ENCODE peak calls at places on chromosomes 1 and 21, in four cellular contexts. One of them, this sample, is unnamed.

GRCh38 chr1:27523666-27524020 is 33.7 kb upstream of the WASF2 start:
- DNase-seq in GM20000: no peak
- DNase-seq in mesothelial cell of epicardium: no peak
- DNase-seq in stimulated activated CD8-positive, alpha-beta memory T cell treated with anti-CD3 and anti-CD28 coated beads, Interleukin-4, amount 100 ng/mL, for 48 hours: peak; percentile 31
- DNase-seq in this sample: no peak

GRCh38 chr1:154329551-154330131 is 4.3 kb downstream of the ATP8B2 start:
- DNase-seq in GM20000: no peak
- DNase-seq in mesothelial cell of epicardium: no peak
- DNase-seq in stimulated activated CD8-positive, alpha-beta memory T cell treated with anti-CD3 and anti-CD28 coated beads, Interleukin-4, amount 100 ng/mL, for 48 hours: peak; percentile 51
- DNase-seq in this sample: no peak

GRCh38 chr21:38853421-38853919 is 47.7 kb downstream of the ETS2 start:
- DNase-seq in GM20000: no peak
- DNase-seq in mesothelial cell of epicardium: no peak
- DNase-seq in stimulated activated CD8-positive, alpha-beta memory T cell treated with anti-CD3 and anti-CD28 coated beads, Interleukin-4, amount 100 ng/mL, for 48 hours: no peak
- DNase-seq in this sample: peak; percentile 41

GRCh38 chr1:115198938-115199337 is 109.6 kb upstream of the TSPAN2 start:
- DNase-seq in GM20000: no peak
- DNase-seq in mesothelial cell of epicardium: no peak
- DNase-seq in stimulated activated CD8-positive, alpha-beta memory T cell treated with anti-CD3 and anti-CD28 coated beads, Interleukin-4, amount 100 ng/mL, for 48 hours: no peak
- DNase-seq in this sample: no peak

GRCh38 chr21:39633770-39634181 is 21.0 kb downstream of the B3GALT5 start:
- DNase-seq in GM20000: no peak
- DNase-seq in mesothelial cell of epicardium: no peak
- DNase-seq in stimulated activated CD8-positive, alpha-beta memory T cell treated with anti-CD3 and anti-CD28 coated beads, Interleukin-4, amount 100 ng/mL, for 48 hours: no peak
- DNase-seq in this sample: no peak

GRCh38 chr1:155052412-155053400 is 1.6 kb downstream of the ADAM15 start:
- DNase-seq in GM20000: peak; percentile 64
- DNase-seq in mesothelial cell of epicardium: no peak
- DNase-seq in stimulated activated CD8-positive, alpha-beta memory T cell treated with anti-CD3 and anti-CD28 coated beads, Interleukin-4, amount 100 ng/mL, for 48 hours: peak; percentile 51
- DNase-seq in this sample: no peak

GRCh38 chr1:24928631-24929090 is 1.4 kb downstream of the RUNX3 start:
- DNase-seq in GM20000: peak; percentile 69
- DNase-seq in mesothelial cell of epicardium: no peak
- DNase-seq in stimulated activated CD8-positive, alpha-beta memory T cell treated with anti-CD3 and anti-CD28 coated beads, Interleukin-4, amount 100 ng/mL, for 48 hours: peak; percentile 55
- DNase-seq in this sample: no peak

GRCh38 chr1:114524933-114525332 is 13.9 kb upstream of the TRIM33 start:
- DNase-seq in GM20000: no peak
- DNase-seq in mesothelial cell of epicardium: no peak
- DNase-seq in stimulated activated CD8-positive, alpha-beta memory T cell treated with anti-CD3 and anti-CD28 coated beads, Interleukin-4, amount 100 ng/mL, for 48 hours: no peak
- DNase-seq in this sample: no peak

GRCh38 chr21:43318841-43319781 is 107.8 kb downstream of the SIK1 start:
- DNase-seq in GM20000: peak; percentile 53
- DNase-seq in mesothelial cell of epicardium: no peak
- DNase-seq in stimulated activated CD8-positive, alpha-beta memory T cell treated with anti-CD3 and anti-CD28 coated beads, Interleukin-4, amount 100 ng/mL, for 48 hours: no peak
- DNase-seq in this sample: no peak

GRCh38 chr1:60703155-60703554 is 379.2 kb upstream of the NFIA start:
- DNase-seq in GM20000: no peak
- DNase-seq in mesothelial cell of epicardium: no peak
- DNase-seq in stimulated activated CD8-positive, alpha-beta memory T cell treated with anti-CD3 and anti-CD28 coated beads, Interleukin-4, amount 100 ng/mL, for 48 hours: no peak
- DNase-seq in this sample: no peak

GRCh38 chr1:75796376-75797272 is at the start of gene MSH4:
- DNase-seq in GM20000: no peak
- DNase-seq in mesothelial cell of epicardium: no peak
- DNase-seq in stimulated activated CD8-positive, alpha-beta memory T cell treated with anti-CD3 and anti-CD28 coated beads, Interleukin-4, amount 100 ng/mL, for 48 hours: peak; percentile 63
- DNase-seq in this sample: no peak

GRCh38 chr1:155192346-155193274 is 15.1 kb downstream of the THBS3 start:
- DNase-seq in GM20000: peak; percentile 32
- DNase-seq in mesothelial cell of epicardium: no peak
- DNase-seq in stimulated activated CD8-positive, alpha-beta memory T cell treated with anti-CD3 and anti-CD28 coated beads, Interleukin-4, amount 100 ng/mL, for 48 hours: no peak
- DNase-seq in this sample: no peak

GRCh38 chr1:56324504-56324903 is 254.9 kb downstream of the PLPP3 start:
- DNase-seq in GM20000: no peak
- DNase-seq in mesothelial cell of epicardium: no peak
- DNase-seq in stimulated activated CD8-positive, alpha-beta memory T cell treated with anti-CD3 and anti-CD28 coated beads, Interleukin-4, amount 100 ng/mL, for 48 hours: no peak
- DNase-seq in this sample: no peak

GRCh38 chr1:69700770-69701169 is 133.0 kb downstream of the LRRC7 start:
- DNase-seq in GM20000: no peak
- DNase-seq in mesothelial cell of epicardium: no peak
- DNase-seq in stimulated activated CD8-positive, alpha-beta memory T cell treated with anti-CD3 and anti-CD28 coated beads, Interleukin-4, amount 100 ng/mL, for 48 hours: no peak
- DNase-seq in this sample: no peak

GRCh38 chr1:33446590-33446989 is 15.7 kb upstream of the PHC2 start:
- DNase-seq in GM20000: no peak
- DNase-seq in mesothelial cell of epicardium: no peak
- DNase-seq in stimulated activated CD8-positive, alpha-beta memory T cell treated with anti-CD3 and anti-CD28 coated beads, Interleukin-4, amount 100 ng/mL, for 48 hours: no peak
- DNase-seq in this sample: no peak

GRCh38 chr1:203675596-203676347 is 49.1 kb downstream of the ATP2B4 start:
- DNase-seq in GM20000: no peak
- DNase-seq in mesothelial cell of epicardium: no peak
- DNase-seq in stimulated activated CD8-positive, alpha-beta memory T cell treated with anti-CD3 and anti-CD28 coated beads, Interleukin-4, amount 100 ng/mL, for 48 hours: no peak
- DNase-seq in this sample: no peak

GRCh38 chr1:18711561-18712253 is 81.1 kb downstream of the PAX7 start:
- DNase-seq in GM20000: no peak
- DNase-seq in mesothelial cell of epicardium: no peak
- DNase-seq in stimulated activated CD8-positive, alpha-beta memory T cell treated with anti-CD3 and anti-CD28 coated beads, Interleukin-4, amount 100 ng/mL, for 48 hours: no peak
- DNase-seq in this sample: no peak

GRCh38 chr1:107276247-107276646 is 135.4 kb downstream of the NTNG1 start:
- DNase-seq in GM20000: no peak
- DNase-seq in mesothelial cell of epicardium: no peak
- DNase-seq in stimulated activated CD8-positive, alpha-beta memory T cell treated with anti-CD3 and anti-CD28 coated beads, Interleukin-4, amount 100 ng/mL, for 48 hours: no peak
- DNase-seq in this sample: no peak

GRCh38 chr1:219324629-219325367 is 151.1 kb downstream of the LYPLAL1 start:
- DNase-seq in GM20000: no peak
- DNase-seq in mesothelial cell of epicardium: no peak
- DNase-seq in stimulated activated CD8-positive, alpha-beta memory T cell treated with anti-CD3 and anti-CD28 coated beads, Interleukin-4, amount 100 ng/mL, for 48 hours: no peak
- DNase-seq in this sample: no peak

GRCh38 chr1:240319998-240320397 is 228.3 kb downstream of the FMN2 start:
- DNase-seq in GM20000: no peak
- DNase-seq in mesothelial cell of epicardium: no peak
- DNase-seq in stimulated activated CD8-positive, alpha-beta memory T cell treated with anti-CD3 and anti-CD28 coated beads, Interleukin-4, amount 100 ng/mL, for 48 hours: no peak
- DNase-seq in this sample: no peak

GRCh38 chr21:46153259-46154154 is 1.9 kb downstream of the FTCD start:
- DNase-seq in GM20000: peak; percentile 85
- DNase-seq in mesothelial cell of epicardium: no peak
- DNase-seq in stimulated activated CD8-positive, alpha-beta memory T cell treated with anti-CD3 and anti-CD28 coated beads, Interleukin-4, amount 100 ng/mL, for 48 hours: peak; percentile 83
- DNase-seq in this sample: no peak

GRCh38 chr1:163066168-163066567 is 3.0 kb upstream of the RGS4 start:
- DNase-seq in GM20000: no peak
- DNase-seq in mesothelial cell of epicardium: no peak
- DNase-seq in stimulated activated CD8-positive, alpha-beta memory T cell treated with anti-CD3 and anti-CD28 coated beads, Interleukin-4, amount 100 ng/mL, for 48 hours: no peak
- DNase-seq in this sample: no peak

GRCh38 chr1:35717911-35718476 is 690 bp downstream of the C1orf216 start:
- DNase-seq in GM20000: no peak
- DNase-seq in mesothelial cell of epicardium: no peak
- DNase-seq in stimulated activated CD8-positive, alpha-beta memory T cell treated with anti-CD3 and anti-CD28 coated beads, Interleukin-4, amount 100 ng/mL, for 48 hours: peak; percentile 38
- DNase-seq in this sample: no peak

GRCh38 chr1:192709544-192709943 is 73.6 kb downstream of the RGS13 start:
- DNase-seq in GM20000: no peak
- DNase-seq in mesothelial cell of epicardium: no peak
- DNase-seq in stimulated activated CD8-positive, alpha-beta memory T cell treated with anti-CD3 and anti-CD28 coated beads, Interleukin-4, amount 100 ng/mL, for 48 hours: no peak
- DNase-seq in this sample: no peak

GRCh38 chr1:51548986-51549619 is 30.0 kb upstream of the EPS15 start:
- DNase-seq in GM20000: no peak
- DNase-seq in mesothelial cell of epicardium: no peak
- DNase-seq in stimulated activated CD8-positive, alpha-beta memory T cell treated with anti-CD3 and anti-CD28 coated beads, Interleukin-4, amount 100 ng/mL, for 48 hours: no peak
- DNase-seq in this sample: no peak

GRCh38 chr1:88509369-88509768 is 174.7 kb upstream of the PKN2 start:
- DNase-seq in GM20000: no peak
- DNase-seq in mesothelial cell of epicardium: no peak
- DNase-seq in stimulated activated CD8-positive, alpha-beta memory T cell treated with anti-CD3 and anti-CD28 coated beads, Interleukin-4, amount 100 ng/mL, for 48 hours: no peak
- DNase-seq in this sample: no peak

GRCh38 chr1:147099192-147099591 is 73.1 kb downstream of the PRKAB2 start:
- DNase-seq in GM20000: no peak
- DNase-seq in mesothelial cell of epicardium: no peak
- DNase-seq in stimulated activated CD8-positive, alpha-beta memory T cell treated with anti-CD3 and anti-CD28 coated beads, Interleukin-4, amount 100 ng/mL, for 48 hours: no peak
- DNase-seq in this sample: no peak

GRCh38 chr21:33261635-33262034 is 4.5 kb upstream of the IL10RB start:
- DNase-seq in GM20000: no peak
- DNase-seq in mesothelial cell of epicardium: no peak
- DNase-seq in stimulated activated CD8-positive, alpha-beta memory T cell treated with anti-CD3 and anti-CD28 coated beads, Interleukin-4, amount 100 ng/mL, for 48 hours: no peak
- DNase-seq in this sample: no peak

GRCh38 chr1:44786138-44786840 is 1.7 kb downstream of the BEST4 start:
- DNase-seq in GM20000: peak; percentile 85
- DNase-seq in mesothelial cell of epicardium: peak; percentile 64
- DNase-seq in stimulated activated CD8-positive, alpha-beta memory T cell treated with anti-CD3 and anti-CD28 coated beads, Interleukin-4, amount 100 ng/mL, for 48 hours: peak; percentile 85
- DNase-seq in this sample: no peak

GRCh38 chr1:161890574-161890973 is 124.5 kb downstream of the ATF6 start:
- DNase-seq in GM20000: no peak
- DNase-seq in mesothelial cell of epicardium: no peak
- DNase-seq in stimulated activated CD8-positive, alpha-beta memory T cell treated with anti-CD3 and anti-CD28 coated beads, Interleukin-4, amount 100 ng/mL, for 48 hours: no peak
- DNase-seq in this sample: no peak

GRCh38 chr21:42527489-42528158 is 14.0 kb downstream of the SLC37A1 start:
- DNase-seq in GM20000: peak; percentile 64
- DNase-seq in mesothelial cell of epicardium: no peak
- DNase-seq in stimulated activated CD8-positive, alpha-beta memory T cell treated with anti-CD3 and anti-CD28 coated beads, Interleukin-4, amount 100 ng/mL, for 48 hours: peak; percentile 64
- DNase-seq in this sample: no peak

GRCh38 chr1:92326681-92327080 is 27.8 kb downstream of the RPAP2 start:
- DNase-seq in GM20000: no peak
- DNase-seq in mesothelial cell of epicardium: no peak
- DNase-seq in stimulated activated CD8-positive, alpha-beta memory T cell treated with anti-CD3 and anti-CD28 coated beads, Interleukin-4, amount 100 ng/mL, for 48 hours: no peak
- DNase-seq in this sample: no peak

GRCh38 chr1:111197598-111198289 is 2.7 kb downstream of the DENND2D start:
- DNase-seq in GM20000: no peak
- DNase-seq in mesothelial cell of epicardium: no peak
- DNase-seq in stimulated activated CD8-positive, alpha-beta memory T cell treated with anti-CD3 and anti-CD28 coated beads, Interleukin-4, amount 100 ng/mL, for 48 hours: peak; percentile 77
- DNase-seq in this sample: no peak

GRCh38 chr1:167676916-167677848 is 44.6 kb upstream of the MPZL1 start:
- DNase-seq in GM20000: peak; percentile 35
- DNase-seq in mesothelial cell of epicardium: no peak
- DNase-seq in stimulated activated CD8-positive, alpha-beta memory T cell treated with anti-CD3 and anti-CD28 coated beads, Interleukin-4, amount 100 ng/mL, for 48 hours: no peak
- DNase-seq in this sample: no peak

GRCh38 chr1:196271212-196271947 is 336.9 kb downstream of the KCNT2 start:
- DNase-seq in GM20000: no peak
- DNase-seq in mesothelial cell of epicardium: no peak
- DNase-seq in stimulated activated CD8-positive, alpha-beta memory T cell treated with anti-CD3 and anti-CD28 coated beads, Interleukin-4, amount 100 ng/mL, for 48 hours: no peak
- DNase-seq in this sample: no peak

This sample was measured in smooth muscle cell of the brain vasculature.